ENCODE peak calls at places on chromosomes 11 and 22, in seven cellular contexts. One of them, this sample, is unnamed. For H3K4me1, the result is how much of the 10 kb centered on the place peaks cover.

GRCh38 chr11:107576497-107577086 is 11.1 kb upstream of the ALKBH8 start:
- DNase-seq in naive thymus-derived CD4-positive, alpha-beta T cell: peak
- DNase-seq in heart right ventricle: peak
- DNase-seq in MM.1S: peak
- DNase-seq in hepatocyte: peak
- DNase-seq in breast epithelium: no peak
- DNase-seq in heart left ventricle: no peak
- DNase-seq in this sample: no peak

GRCh38 chr11:57417056-57417455 is 9.9 kb downstream of the SLC43A3 start:
- DNase-seq in naive thymus-derived CD4-positive, alpha-beta T cell: no peak
- DNase-seq in heart right ventricle: no peak
- DNase-seq in MM.1S: no peak
- DNase-seq in hepatocyte: no peak
- DNase-seq in breast epithelium: no peak
- DNase-seq in heart left ventricle: no peak
- DNase-seq in this sample: no peak

GRCh38 chr22:40982482-40983385 is 31.6 kb downstream of the RBX1 start:
- DNase-seq in naive thymus-derived CD4-positive, alpha-beta T cell: no peak
- DNase-seq in heart right ventricle: peak
- DNase-seq in MM.1S: no peak
- DNase-seq in hepatocyte: no peak
- DNase-seq in breast epithelium: no peak
- DNase-seq in heart left ventricle: peak
- DNase-seq in this sample: no peak

GRCh38 chr11:123653405-123653996 is 923 bp downstream of the SCN3B start:
- DNase-seq in naive thymus-derived CD4-positive, alpha-beta T cell: no peak
- DNase-seq in heart right ventricle: no peak
- DNase-seq in MM.1S: no peak
- DNase-seq in hepatocyte: no peak
- DNase-seq in breast epithelium: no peak
- DNase-seq in heart left ventricle: no peak
- DNase-seq in this sample: no peak

GRCh38 chr11:45332486-45332934 is 46.4 kb upstream of the SYT13 start:
- DNase-seq in naive thymus-derived CD4-positive, alpha-beta T cell: peak
- DNase-seq in heart right ventricle: no peak
- DNase-seq in MM.1S: peak
- DNase-seq in hepatocyte: peak
- DNase-seq in breast epithelium: no peak
- DNase-seq in heart left ventricle: no peak
- DNase-seq in this sample: peak

GRCh38 chr11:126140932-126141291 is 70.5 kb downstream of the RPUSD4 start:
- DNase-seq in naive thymus-derived CD4-positive, alpha-beta T cell: no peak
- DNase-seq in heart right ventricle: peak
- DNase-seq in MM.1S: no peak
- DNase-seq in hepatocyte: peak
- DNase-seq in breast epithelium: peak
- DNase-seq in heart left ventricle: no peak
- DNase-seq in this sample: no peak

GRCh38 chr11:61707574-61707973 is 27.4 kb downstream of the DAGLA start:
- DNase-seq in naive thymus-derived CD4-positive, alpha-beta T cell: no peak
- DNase-seq in heart right ventricle: no peak
- DNase-seq in MM.1S: no peak
- DNase-seq in hepatocyte: no peak
- DNase-seq in breast epithelium: no peak
- DNase-seq in heart left ventricle: no peak
- DNase-seq in this sample: no peak

GRCh38 chr11:65452806-65453490 is 30.4 kb downstream of the NEAT1 start:
- DNase-seq in naive thymus-derived CD4-positive, alpha-beta T cell: no peak
- DNase-seq in heart right ventricle: no peak
- DNase-seq in MM.1S: no peak
- DNase-seq in hepatocyte: no peak
- DNase-seq in breast epithelium: peak
- DNase-seq in heart left ventricle: no peak
- DNase-seq in this sample: no peak

GRCh38 chr22:48660795-48661740 is 1166.6 kb downstream of the BRD1 start:
- DNase-seq in naive thymus-derived CD4-positive, alpha-beta T cell: no peak
- DNase-seq in heart right ventricle: peak
- DNase-seq in MM.1S: no peak
- DNase-seq in hepatocyte: no peak
- DNase-seq in breast epithelium: no peak
- DNase-seq in heart left ventricle: no peak
- DNase-seq in this sample: no peak

GRCh38 chr22:49291169-49291568 is 536.5 kb downstream of the BRD1 start:
- DNase-seq in naive thymus-derived CD4-positive, alpha-beta T cell: no peak
- DNase-seq in heart right ventricle: no peak
- DNase-seq in MM.1S: no peak
- DNase-seq in hepatocyte: no peak
- DNase-seq in breast epithelium: peak
- DNase-seq in heart left ventricle: no peak
- DNase-seq in this sample: no peak

GRCh38 chr22:44870021-44870420 is 117.6 kb downstream of the ARHGAP8 start:
- DNase-seq in naive thymus-derived CD4-positive, alpha-beta T cell: no peak
- DNase-seq in heart right ventricle: no peak
- DNase-seq in MM.1S: no peak
- DNase-seq in hepatocyte: peak
- DNase-seq in breast epithelium: no peak
- DNase-seq in heart left ventricle: no peak
- DNase-seq in this sample: no peak

GRCh38 chr22:50079689-50080465 is 5.3 kb downstream of the MLC1 start:
- DNase-seq in naive thymus-derived CD4-positive, alpha-beta T cell: no peak
- DNase-seq in heart right ventricle: no peak
- DNase-seq in MM.1S: no peak
- DNase-seq in hepatocyte: no peak
- DNase-seq in breast epithelium: no peak
- DNase-seq in heart left ventricle: no peak
- DNase-seq in this sample: no peak

GRCh38 chr11:111411456-111411855 is 32.4 kb upstream of the POU2AF1 start:
- DNase-seq in naive thymus-derived CD4-positive, alpha-beta T cell: no peak
- DNase-seq in heart right ventricle: no peak
- DNase-seq in MM.1S: no peak
- DNase-seq in hepatocyte: no peak
- DNase-seq in breast epithelium: no peak
- DNase-seq in heart left ventricle: no peak
- DNase-seq in this sample: no peak

GRCh38 chr11:108647701-108648527 is 17.0 kb upstream of the DDX10 start:
- DNase-seq in naive thymus-derived CD4-positive, alpha-beta T cell: peak
- DNase-seq in heart right ventricle: peak
- DNase-seq in MM.1S: peak
- DNase-seq in hepatocyte: peak
- DNase-seq in breast epithelium: peak
- DNase-seq in heart left ventricle: peak
- DNase-seq in this sample: peak

GRCh38 chr22:43829904-43830851 is 18.1 kb upstream of the EFCAB6 start:
- DNase-seq in naive thymus-derived CD4-positive, alpha-beta T cell: no peak
- DNase-seq in heart right ventricle: peak
- DNase-seq in MM.1S: no peak
- DNase-seq in hepatocyte: peak
- DNase-seq in breast epithelium: no peak
- DNase-seq in heart left ventricle: peak
- DNase-seq in this sample: no peak

GRCh38 chr11:65865550-65866172 is 5.4 kb downstream of the MUS81 start:
- DNase-seq in naive thymus-derived CD4-positive, alpha-beta T cell: no peak
- DNase-seq in heart right ventricle: no peak
- DNase-seq in MM.1S: no peak
- DNase-seq in hepatocyte: no peak
- DNase-seq in breast epithelium: no peak
- DNase-seq in heart left ventricle: no peak
- DNase-seq in this sample: no peak

GRCh38 chr11:67287355-67288197 is 1.5 kb upstream of the ANKRD13D start:
- DNase-seq in naive thymus-derived CD4-positive, alpha-beta T cell: peak
- DNase-seq in heart right ventricle: no peak
- DNase-seq in MM.1S: no peak
- DNase-seq in hepatocyte: no peak
- DNase-seq in breast epithelium: no peak
- DNase-seq in heart left ventricle: peak
- DNase-seq in this sample: no peak
- H3K4me1 ChIP-seq in naive thymus-derived CD4-positive, alpha-beta T cell: under half
- H3K4me1 ChIP-seq in heart right ventricle: under half
- H3K4me1 ChIP-seq in MM.1S: under half
- H3K4me1 ChIP-seq in hepatocyte: under half
- H3K4me1 ChIP-seq in breast epithelium: under half
- H3K4me1 ChIP-seq in heart left ventricle: under half
- H3K4me1 ChIP-seq in this sample: half or more

GRCh38 chr11:118014022-118014421 is 27.8 kb downstream of the IL10RA start:
- DNase-seq in naive thymus-derived CD4-positive, alpha-beta T cell: no peak
- DNase-seq in heart right ventricle: no peak
- DNase-seq in MM.1S: no peak
- DNase-seq in hepatocyte: no peak
- DNase-seq in breast epithelium: no peak
- DNase-seq in heart left ventricle: no peak
- DNase-seq in this sample: no peak
- H3K4me1 ChIP-seq in naive thymus-derived CD4-positive, alpha-beta T cell: under half
- H3K4me1 ChIP-seq in heart right ventricle: under half
- H3K4me1 ChIP-seq in MM.1S: under half
- H3K4me1 ChIP-seq in hepatocyte: under half
- H3K4me1 ChIP-seq in breast epithelium: under half
- H3K4me1 ChIP-seq in heart left ventricle: under half
- H3K4me1 ChIP-seq in this sample: half or more

GRCh38 chr22:24593810-24594568 is 1.1 kb upstream of the LRRC75B start:
- DNase-seq in naive thymus-derived CD4-positive, alpha-beta T cell: no peak
- DNase-seq in heart right ventricle: no peak
- DNase-seq in MM.1S: no peak
- DNase-seq in hepatocyte: no peak
- DNase-seq in breast epithelium: no peak
- DNase-seq in heart left ventricle: no peak
- DNase-seq in this sample: no peak

GRCh38 chr22:24591286-24591830 is 1.5 kb downstream of the LRRC75B start:
- DNase-seq in naive thymus-derived CD4-positive, alpha-beta T cell: no peak
- DNase-seq in heart right ventricle: no peak
- DNase-seq in MM.1S: no peak
- DNase-seq in hepatocyte: no peak
- DNase-seq in breast epithelium: no peak
- DNase-seq in heart left ventricle: no peak
- DNase-seq in this sample: no peak

GRCh38 chr22:24594569-24595120 is 1.8 kb upstream of the LRRC75B start:
- DNase-seq in naive thymus-derived CD4-positive, alpha-beta T cell: no peak
- DNase-seq in heart right ventricle: no peak
- DNase-seq in MM.1S: no peak
- DNase-seq in hepatocyte: no peak
- DNase-seq in breast epithelium: peak
- DNase-seq in heart left ventricle: no peak
- DNase-seq in this sample: no peak

GRCh38 chr22:24592144-24592845 is 578 bp downstream of the LRRC75B start:
- DNase-seq in naive thymus-derived CD4-positive, alpha-beta T cell: no peak
- DNase-seq in heart right ventricle: peak
- DNase-seq in MM.1S: no peak
- DNase-seq in hepatocyte: no peak
- DNase-seq in breast epithelium: no peak
- DNase-seq in heart left ventricle: no peak
- DNase-seq in this sample: no peak

GRCh38 chr22:24592846-24593809 is at the start of gene LRRC75B:
- DNase-seq in naive thymus-derived CD4-positive, alpha-beta T cell: no peak
- DNase-seq in heart right ventricle: peak
- DNase-seq in MM.1S: peak
- DNase-seq in hepatocyte: peak
- DNase-seq in breast epithelium: peak
- DNase-seq in heart left ventricle: peak
- DNase-seq in this sample: no peak
- H3K4me1 ChIP-seq in naive thymus-derived CD4-positive, alpha-beta T cell: under half
- H3K4me1 ChIP-seq in heart right ventricle: under half
- H3K4me1 ChIP-seq in MM.1S: under half
- H3K4me1 ChIP-seq in hepatocyte: under half
- H3K4me1 ChIP-seq in breast epithelium: under half
- H3K4me1 ChIP-seq in heart left ventricle: under half
- H3K4me1 ChIP-seq in this sample: under half

GRCh38 chr11:102414559-102414958 is 38.0 kb downstream of the TMEM123 start:
- DNase-seq in naive thymus-derived CD4-positive, alpha-beta T cell: no peak
- DNase-seq in heart right ventricle: no peak
- DNase-seq in MM.1S: no peak
- DNase-seq in hepatocyte: no peak
- DNase-seq in breast epithelium: no peak
- DNase-seq in heart left ventricle: no peak
- DNase-seq in this sample: no peak
- H3K4me1 ChIP-seq in naive thymus-derived CD4-positive, alpha-beta T cell: half or more
- H3K4me1 ChIP-seq in heart right ventricle: under half
- H3K4me1 ChIP-seq in MM.1S: under half
- H3K4me1 ChIP-seq in hepatocyte: under half
- H3K4me1 ChIP-seq in breast epithelium: under half
- H3K4me1 ChIP-seq in heart left ventricle: under half
- H3K4me1 ChIP-seq in this sample: under half

DNA sequence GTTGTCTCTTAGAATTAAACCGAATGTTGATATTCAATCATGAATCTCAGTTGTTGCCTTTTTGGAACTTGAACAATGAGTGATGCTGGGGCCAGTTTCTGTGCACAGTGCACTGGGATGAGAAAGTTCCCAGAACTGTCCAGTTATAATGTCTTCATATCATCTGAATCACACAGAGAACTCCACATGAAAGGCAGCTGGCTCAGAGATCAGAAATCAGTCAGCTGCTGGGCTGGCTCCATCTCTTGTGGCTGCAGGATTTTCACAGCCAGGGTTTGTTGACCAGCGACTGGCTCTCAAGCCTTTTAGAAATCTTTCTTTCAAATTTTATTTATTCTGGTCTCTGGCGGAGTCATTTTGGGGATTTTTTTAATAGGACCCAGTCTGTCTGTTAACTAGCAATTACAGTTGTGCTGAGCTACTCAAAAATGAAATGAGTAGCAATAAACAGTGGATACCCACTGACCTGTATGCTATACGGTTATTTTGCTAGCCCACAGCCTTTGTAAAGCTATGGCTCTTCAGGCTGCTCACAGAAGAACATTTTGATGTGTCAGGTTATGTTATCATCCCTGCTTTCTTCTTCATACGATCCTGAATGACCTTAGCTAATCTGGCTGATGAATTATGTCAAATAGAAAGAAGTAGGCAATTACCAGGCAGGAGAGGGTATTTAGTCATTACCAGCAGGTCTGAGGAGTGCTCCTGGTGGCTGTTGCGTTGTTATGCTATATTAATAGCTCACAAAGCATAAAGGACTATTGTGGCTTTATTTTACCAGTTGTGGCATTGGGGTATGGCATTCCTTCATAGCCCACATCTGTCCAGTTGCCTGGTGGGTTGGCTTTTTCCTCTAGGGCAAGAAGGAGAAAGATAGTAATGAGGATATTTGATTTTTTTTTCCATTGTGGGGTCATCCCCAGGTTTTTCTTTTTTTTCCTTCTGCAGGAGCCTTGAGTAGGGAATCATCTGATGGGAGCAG is 3.6 kb downstream of the FAT3 start:
- DNase-seq in naive thymus-derived CD4-positive, alpha-beta T cell: no peak
- DNase-seq in heart right ventricle: no peak
- DNase-seq in MM.1S: no peak
- DNase-seq in hepatocyte: no peak
- DNase-seq in breast epithelium: no peak
- DNase-seq in heart left ventricle: no peak
- DNase-seq in this sample: no peak
- H3K4me1 ChIP-seq in naive thymus-derived CD4-positive, alpha-beta T cell: under half
- H3K4me1 ChIP-seq in heart right ventricle: under half
- H3K4me1 ChIP-seq in MM.1S: under half
- H3K4me1 ChIP-seq in hepatocyte: under half
- H3K4me1 ChIP-seq in breast epithelium: under half
- H3K4me1 ChIP-seq in heart left ventricle: under half
- H3K4me1 ChIP-seq in this sample: under half

DNA sequence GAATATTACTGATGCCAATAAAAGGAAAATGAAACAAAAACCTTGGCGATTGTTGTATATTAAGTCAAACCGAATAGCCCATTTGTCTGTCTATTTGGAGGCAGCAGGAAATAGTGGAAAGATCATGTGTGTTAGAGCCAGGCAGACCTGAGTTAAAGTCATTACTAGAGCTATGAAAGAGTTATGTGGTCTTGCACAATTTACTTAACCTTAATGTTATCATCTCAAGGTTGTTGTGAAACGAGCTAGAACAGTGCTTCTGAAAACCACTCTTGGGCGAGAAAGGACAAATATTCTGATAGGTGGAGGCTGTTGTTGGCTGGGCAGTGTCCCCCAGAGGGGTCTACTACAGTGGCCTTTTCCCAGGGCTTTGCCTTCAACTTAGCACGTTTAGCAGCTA is 60.0 kb upstream of the NUP160 start:
- DNase-seq in naive thymus-derived CD4-positive, alpha-beta T cell: no peak
- DNase-seq in heart right ventricle: no peak
- DNase-seq in MM.1S: no peak
- DNase-seq in hepatocyte: peak
- DNase-seq in breast epithelium: no peak
- DNase-seq in heart left ventricle: no peak
- DNase-seq in this sample: no peak
- H3K4me1 ChIP-seq in naive thymus-derived CD4-positive, alpha-beta T cell: under half
- H3K4me1 ChIP-seq in heart right ventricle: under half
- H3K4me1 ChIP-seq in MM.1S: under half
- H3K4me1 ChIP-seq in hepatocyte: under half
- H3K4me1 ChIP-seq in breast epithelium: under half
- H3K4me1 ChIP-seq in heart left ventricle: under half
- H3K4me1 ChIP-seq in this sample: under half

This sample was measured in effector memory CD4-positive, alpha-beta T cell.